ENCODE peak calls at places on chromosomes 4 and X, in four cellular contexts. M is body of pancreas, R is pancreas, G is tibial nerve. I is an unnamed sample.

GRCh38 chr4:47287735-47288134 is 175.8 kb downstream of the COMMD8 start:
- DNase-seq in M (no peak), R (no peak), G (no peak), I (no peak)

GRCh38 chr4:98421106-98421505 is 159.9 kb downstream of the RAP1GDS1 start:
- DNase-seq in M (no peak), R (no peak), G (no peak), I (no peak)

GRCh38 chr4:127540497-127541026 is 92.2 kb upstream of the INTU start:
- DNase-seq in M (no peak), R (no peak), G (no peak), I (no peak)

GRCh38 chrX:38212246-38212645 is 8.4 kb downstream of the SRPX start:
- DNase-seq in M (no peak), R (no peak), G (no peak), I (no peak)

GRCh38 chr4:28391877-28392276 is 1531.2 kb downstream of the STIM2 start:
- DNase-seq in M (no peak), R (no peak), G (no peak), I (no peak)

GRCh38 chr4:26987191-26987590 is 126.5 kb downstream of the STIM2 start:
- DNase-seq in M (no peak), R (no peak), G (no peak), I (no peak)

GRCh38 chr4:102616661-102617060 is 115.5 kb downstream of the NFKB1 start:
- DNase-seq in M (no peak), R (no peak), G (no peak), I (no peak)

GRCh38 chr4:184968784-184969201 is 49.5 kb upstream of the HELT start:
- DNase-seq in M (peak), R (peak), G (no peak), I (no peak)

GRCh38 chr4:169385356-169385755 is 114.6 kb upstream of the SH3RF1 start:
- DNase-seq in M (no peak), R (no peak), G (no peak), I (no peak)

GRCh38 chr4:180060159-180060889 is 2182.9 kb upstream of the TENM3 start:
- DNase-seq in M (no peak), R (no peak), G (no peak), I (no peak)

GRCh38 chrX:15319075-15319474 is 3.6 kb upstream of the ASB11 start:
- DNase-seq in M (no peak), R (no peak), G (no peak), I (no peak)

GRCh38 chrX:132933170-132933569 is 25.3 kb downstream of the HS6ST2 start:
- DNase-seq in M (no peak), R (no peak), G (no peak), I (no peak)

GRCh38 chrX:24498181-24498580 is 33.1 kb downstream of the PDK3 start:
- DNase-seq in M (peak), R (no peak), G (peak), I (no peak)

GRCh38 chr4:16505726-16506125 is 279.5 kb upstream of the TAPT1 start:
- DNase-seq in M (no peak), R (no peak), G (no peak), I (no peak)
- TF ChIP-seq CTCF in M (no peak), R (no peak), G (no peak), I (peak)

GRCh38 chr4:85825937-85826678 is 351.2 kb downstream of the ARHGAP24 start:
- DNase-seq in M (peak), R (no peak), G (no peak), I (peak)
- TF ChIP-seq CTCF in M (peak), R (no peak), G (no peak), I (no peak)

GRCh38 chrX:155218777-155219176 is 2.5 kb downstream of the VBP1 start:
- DNase-seq in M (no peak), R (no peak), G (no peak), I (no peak)

GRCh38 chrX:155216179-155216939 is at the start of gene VBP1:
- DNase-seq in M (peak), R (peak), G (peak), I (peak)

GRCh38 chrX:155215443-155216178 is 649 bp upstream of the VBP1 start:
- DNase-seq in M (no peak), R (no peak), G (no peak), I (no peak)

GRCh38 chrX:155213731-155214130 is 2.5 kb upstream of the VBP1 start:
- DNase-seq in M (no peak), R (no peak), G (no peak), I (no peak)

GRCh38 chrX:155216940-155217450 is 735 bp downstream of the VBP1 start:
- DNase-seq in M (no peak), R (no peak), G (no peak), I (no peak)
- TF ChIP-seq CTCF in M (no peak), R (peak), G (no peak), I (no peak)

GRCh38 chrX:50680990-50681389 is 133.0 kb downstream of the SHROOM4 start:
- DNase-seq in M (peak), R (no peak), G (no peak), I (no peak)
- TF ChIP-seq CTCF in M (peak), R (no peak), G (peak), I (peak)

GRCh38 chrX:74187211-74187610 is 116.8 kb upstream of the ZCCHC13 start:
- DNase-seq in M (no peak), R (no peak), G (no peak), I (no peak)
- TF ChIP-seq CTCF in M (no peak), R (no peak), G (no peak), I (no peak)

GRCh38 chr4:151304226-151304625 is 21.2 kb downstream of the SH3D19 start:
- DNase-seq in M (no peak), R (no peak), G (no peak), I (no peak)

GRCh38 chr4:151310124-151310728 is 15.2 kb downstream of the SH3D19 start:
- DNase-seq in M (no peak), R (no peak), G (no peak), I (no peak)

GRCh38 chr4:151302432-151302831 is 23.0 kb downstream of the SH3D19 start:
- DNase-seq in M (no peak), R (no peak), G (no peak), I (no peak)

DNA sequence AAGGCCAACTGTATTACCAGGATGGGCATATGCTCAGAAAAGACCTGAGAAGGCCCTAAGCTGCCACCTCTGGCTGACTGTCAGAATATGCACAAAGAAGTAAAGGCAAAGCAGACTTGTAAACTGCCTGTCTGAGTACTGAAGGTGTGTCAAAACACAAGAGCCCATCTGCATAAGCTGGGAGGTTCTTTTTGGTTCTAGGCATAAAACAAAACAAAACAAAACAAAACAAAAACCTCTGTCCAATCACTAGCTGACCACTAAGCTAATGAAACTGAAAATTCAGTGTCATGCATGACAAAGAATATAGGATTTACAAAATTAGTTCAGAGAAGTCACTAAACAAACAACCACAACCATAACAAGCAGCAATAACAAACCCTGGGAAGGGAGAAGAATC is 20.6 kb downstream of the SH3D19 start:
- DNase-seq in M (peak), R (no peak), G (no peak), I (no peak)
- TF ChIP-seq CTCF in M (no peak), R (no peak), G (no peak), I (no peak)

DNA sequence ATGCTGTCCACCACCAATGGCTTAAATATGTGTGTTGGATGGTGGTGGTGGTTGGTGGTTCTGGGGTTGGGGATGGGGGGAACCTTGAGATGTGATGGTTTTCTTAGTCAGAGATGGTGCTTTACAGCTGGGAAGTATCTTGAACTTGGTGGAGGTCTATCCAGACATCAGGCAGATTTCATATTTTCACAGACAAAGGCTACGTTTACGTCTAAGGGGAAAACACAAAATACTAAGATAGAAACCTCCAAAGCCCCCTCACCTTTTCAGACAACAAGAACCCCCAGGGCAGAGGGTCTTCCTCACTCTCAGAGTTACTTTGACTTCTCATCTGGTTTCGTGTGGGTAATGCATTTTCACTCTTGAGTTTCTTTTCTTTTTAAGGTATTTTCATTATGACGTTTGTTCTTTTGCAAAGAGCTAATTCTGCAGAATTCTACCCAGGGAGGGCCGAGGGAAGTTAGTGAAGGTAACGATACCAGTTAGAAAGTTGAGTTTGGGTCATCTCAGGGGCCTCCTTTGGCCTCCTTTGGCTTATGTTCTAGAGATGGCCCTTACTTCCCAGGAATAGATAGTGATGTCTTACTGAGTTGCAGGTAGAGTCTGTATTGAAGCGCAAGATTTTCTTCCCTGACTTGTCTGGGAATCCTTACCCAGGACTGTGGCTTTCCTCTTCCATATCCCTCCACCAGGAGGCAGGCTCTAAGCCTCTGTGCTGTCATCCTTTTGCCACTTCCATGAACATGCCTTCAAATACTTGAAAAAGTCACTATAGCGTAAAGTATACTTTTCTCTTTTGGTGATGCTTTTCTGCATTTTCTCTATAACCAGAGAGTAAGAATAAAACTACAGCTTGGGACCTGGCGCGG is 31.9 kb downstream of the RHOH start:
- DNase-seq in M (no peak), R (no peak), G (no peak), I (no peak)
- TF ChIP-seq CTCF in M (no peak), R (no peak), G (no peak), I (peak)

GRCh38 chr4:165966833-165967232 is 93.8 kb downstream of the TLL1 start:
- DNase-seq in M (no peak), R (no peak), G (no peak), I (no peak)
- TF ChIP-seq CTCF in M (no peak), R (no peak), G (no peak), I (no peak)